ENCODE peak calls at places on chromosome 9, in five cellular contexts. T, H, X, V and R are unnamed samples.

GRCh38 chr9:114551750-114552685 is 35.6 kb upstream of the ATP6V1G1 start:
- DNase-seq in T (peak), H (peak), X (peak), V (no peak), R (peak)

GRCh38 chr9:104882574-104882973 is 45.4 kb downstream of the ABCA1 start:
- DNase-seq in T (no peak), H (no peak), X (no peak), V (no peak), R (no peak)

GRCh38 chr9:128034821-128035764 is 32.0 kb downstream of the NAIF1 start:
- DNase-seq in T (peak), H (peak), X (peak), V (peak), R (peak)

GRCh38 chr9:109206670-109207069 is 39.6 kb upstream of the FRRS1L start:
- DNase-seq in T (peak), H (peak), X (no peak), V (no peak), R (peak)

GRCh38 chr9:85425153-85425611 is 316.6 kb downstream of the AGTPBP1 start:
- DNase-seq in T (peak), H (peak), X (peak), V (no peak), R (peak)

GRCh38 chr9:9790216-9790872 is 822.5 kb downstream of the PTPRD start:
- DNase-seq in T (peak), H (no peak), X (peak), V (no peak), R (peak)

GRCh38 chr9:127347831-127348699 is 48.9 kb upstream of the SLC2A8 start:
- DNase-seq in T (peak), H (no peak), X (no peak), V (no peak), R (no peak)

GRCh38 chr9:4022435-4023067 is 277.3 kb downstream of the GLIS3 start:
- DNase-seq in T (no peak), H (no peak), X (no peak), V (no peak), R (no peak)

GRCh38 chr9:137785704-137786161 is 91.8 kb upstream of the CACNA1B start:
- DNase-seq in T (peak), H (no peak), X (no peak), V (no peak), R (peak)

GRCh38 chr9:96061293-96061987 is 185.9 kb downstream of the ERCC6L2 start:
- DNase-seq in T (peak), H (no peak), X (peak), V (no peak), R (peak)

GRCh38 chr9:115152281-115152680 is 34.3 kb upstream of the TNC start:
- DNase-seq in T (no peak), H (no peak), X (no peak), V (no peak), R (no peak)

GRCh38 chr9:37974506-37975173 is 70.7 kb upstream of the SLC25A51 start:
- DNase-seq in T (no peak), H (no peak), X (no peak), V (no peak), R (no peak)
- TF ChIP-seq SUZ12 in T (no peak), H (no peak), X (no peak), V (no peak), R (no peak)

DNA sequence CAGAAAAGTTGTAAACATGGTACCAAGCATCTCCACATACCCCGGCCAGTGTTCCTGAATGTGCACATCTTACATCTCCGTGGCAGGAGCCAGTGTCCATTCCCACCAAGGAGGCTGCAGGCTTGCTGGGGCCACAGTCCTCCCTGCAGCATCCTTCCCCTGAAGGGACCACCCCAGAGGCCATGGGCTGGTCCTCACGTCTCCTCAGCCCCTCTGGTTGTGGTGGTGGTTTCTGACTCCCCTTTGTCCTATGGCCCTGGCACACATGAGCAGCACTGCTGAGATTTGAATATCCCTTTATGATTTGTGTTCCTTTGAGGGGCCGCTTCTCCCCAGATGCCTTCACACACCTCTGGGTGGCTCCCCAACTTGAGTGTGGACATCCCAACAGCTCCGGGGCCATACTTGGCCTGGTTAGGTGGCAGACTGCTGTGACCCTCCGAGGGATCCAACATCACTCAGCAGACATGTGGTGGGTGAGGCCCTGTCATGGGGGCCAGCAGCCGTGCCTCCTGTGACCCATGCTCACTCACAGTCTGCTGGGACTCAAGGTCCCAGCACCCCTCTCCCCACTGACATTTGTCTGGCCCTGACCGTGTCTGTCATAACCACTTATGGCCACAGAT is 14.3 kb downstream of the PHF2 start:
- DNase-seq in T (no peak), H (no peak), X (no peak), V (no peak), R (no peak)
- TF ChIP-seq SUZ12 in T (no peak), H (no peak), X (no peak), V (no peak), R (no peak)

GRCh38 chr9:107586493-107586892 is 96.9 kb upstream of the KLF4 start:
- DNase-seq in T (no peak), H (no peak), X (no peak), V (no peak), R (no peak)

GRCh38 chr9:107585465-107585864 is 95.9 kb upstream of the KLF4 start:
- DNase-seq in T (no peak), H (no peak), X (no peak), V (no peak), R (no peak)

GRCh38 chr9:107584944-107585343 is 95.4 kb upstream of the KLF4 start:
- DNase-seq in T (no peak), H (no peak), X (no peak), V (no peak), R (no peak)

GRCh38 chr9:107587175-107587963 is 97.8 kb upstream of the KLF4 start:
- DNase-seq in T (no peak), H (no peak), X (no peak), V (no peak), R (no peak)

DNA sequence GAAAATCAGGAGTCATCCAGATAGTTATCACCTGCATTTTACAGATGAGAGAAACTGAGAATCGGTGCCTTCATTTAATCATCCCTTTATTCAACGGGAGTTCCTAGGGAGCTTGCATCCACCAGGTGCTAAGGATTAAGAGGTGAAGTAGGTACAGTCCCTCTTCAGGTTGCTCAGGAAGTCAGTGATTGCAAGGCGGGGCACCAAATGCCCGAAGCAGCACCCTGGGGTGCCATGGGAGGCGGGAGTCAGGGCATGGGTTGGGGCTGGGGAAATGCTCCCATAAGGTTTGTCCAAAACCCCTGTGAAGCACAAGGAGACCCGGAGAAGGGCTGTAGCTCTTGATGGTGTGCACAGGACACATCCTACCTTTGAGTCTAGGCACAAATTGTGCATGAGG is 98.8 kb upstream of the KLF4 start:
- DNase-seq in T (no peak), H (no peak), X (no peak), V (no peak), R (no peak)
- TF ChIP-seq SUZ12 in T (no peak), H (no peak), X (no peak), V (no peak), R (no peak)

GRCh38 chr9:76686756-76687155 is 77.5 kb upstream of the PCA3 start:
- DNase-seq in T (no peak), H (no peak), X (no peak), V (no peak), R (no peak)

GRCh38 chr9:76690575-76691370 is 73.5 kb upstream of the PCA3 start:
- DNase-seq in T (no peak), H (no peak), X (no peak), V (no peak), R (peak)

GRCh38 chr9:76688471-76689238 is 75.6 kb upstream of the PCA3 start:
- DNase-seq in T (peak), H (no peak), X (no peak), V (no peak), R (no peak)

GRCh38 chr9:76684213-76684612 is 80.0 kb upstream of the PCA3 start:
- DNase-seq in T (no peak), H (no peak), X (no peak), V (no peak), R (no peak)

DNA sequence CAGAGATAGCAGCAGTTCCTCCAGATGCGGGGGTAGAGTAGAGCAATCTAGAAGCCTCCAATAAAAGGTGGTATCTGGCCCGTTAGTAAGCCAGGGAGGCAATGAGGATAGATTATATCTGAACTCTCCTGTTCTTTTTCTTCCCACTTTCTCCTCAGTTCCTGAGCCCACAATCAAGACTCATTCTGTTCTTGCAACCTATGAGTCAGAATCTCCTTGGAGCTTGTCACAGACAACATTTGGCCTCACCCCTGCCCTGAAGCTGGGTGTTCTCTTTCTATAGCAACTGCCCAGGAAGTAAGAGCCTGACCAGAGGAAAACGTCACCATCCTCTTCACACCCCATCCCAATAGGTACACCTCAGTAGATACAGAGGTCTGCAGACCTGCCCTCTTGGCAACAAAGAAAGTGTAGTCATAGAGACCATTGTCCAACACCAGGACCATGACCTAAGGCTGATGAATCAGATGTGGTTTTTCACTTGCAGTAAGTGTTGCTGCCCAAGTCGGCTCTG is 76.3 kb upstream of the PCA3 start:
- DNase-seq in T (no peak), H (no peak), X (no peak), V (no peak), R (no peak)
- TF ChIP-seq SUZ12 in T (no peak), H (no peak), X (no peak), V (no peak), R (no peak)

GRCh38 chr9:29556746-29557145 is 1983.5 kb upstream of the C9orf72 start:
- DNase-seq in T (no peak), H (no peak), X (no peak), V (no peak), R (no peak)

GRCh38 chr9:29556317-29556716 is 1983.0 kb upstream of the C9orf72 start:
- DNase-seq in T (no peak), H (no peak), X (no peak), V (no peak), R (no peak)

DNA sequence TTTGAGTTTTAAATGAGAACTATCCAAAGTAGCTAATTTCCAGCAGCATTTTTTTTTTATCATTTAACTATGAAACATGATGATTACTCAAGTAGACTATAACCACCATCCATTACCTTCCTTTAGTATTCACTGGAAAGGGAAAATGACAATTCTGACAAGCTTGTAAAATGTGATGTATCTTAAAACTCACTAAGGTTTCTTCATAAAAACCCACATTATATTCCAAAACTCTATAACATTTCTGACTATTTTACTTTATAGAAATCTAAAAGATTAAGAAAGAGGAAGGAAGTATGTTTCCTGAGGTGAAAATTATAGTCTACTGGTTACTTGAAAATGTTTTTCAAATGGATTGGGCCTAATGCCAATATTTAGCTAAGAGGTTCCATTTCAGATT is 1982.2 kb upstream of the C9orf72 start:
- DNase-seq in T (no peak), H (no peak), X (no peak), V (no peak), R (no peak)
- TF ChIP-seq SUZ12 in T (no peak), H (no peak), X (no peak), V (no peak), R (no peak)

DNA sequence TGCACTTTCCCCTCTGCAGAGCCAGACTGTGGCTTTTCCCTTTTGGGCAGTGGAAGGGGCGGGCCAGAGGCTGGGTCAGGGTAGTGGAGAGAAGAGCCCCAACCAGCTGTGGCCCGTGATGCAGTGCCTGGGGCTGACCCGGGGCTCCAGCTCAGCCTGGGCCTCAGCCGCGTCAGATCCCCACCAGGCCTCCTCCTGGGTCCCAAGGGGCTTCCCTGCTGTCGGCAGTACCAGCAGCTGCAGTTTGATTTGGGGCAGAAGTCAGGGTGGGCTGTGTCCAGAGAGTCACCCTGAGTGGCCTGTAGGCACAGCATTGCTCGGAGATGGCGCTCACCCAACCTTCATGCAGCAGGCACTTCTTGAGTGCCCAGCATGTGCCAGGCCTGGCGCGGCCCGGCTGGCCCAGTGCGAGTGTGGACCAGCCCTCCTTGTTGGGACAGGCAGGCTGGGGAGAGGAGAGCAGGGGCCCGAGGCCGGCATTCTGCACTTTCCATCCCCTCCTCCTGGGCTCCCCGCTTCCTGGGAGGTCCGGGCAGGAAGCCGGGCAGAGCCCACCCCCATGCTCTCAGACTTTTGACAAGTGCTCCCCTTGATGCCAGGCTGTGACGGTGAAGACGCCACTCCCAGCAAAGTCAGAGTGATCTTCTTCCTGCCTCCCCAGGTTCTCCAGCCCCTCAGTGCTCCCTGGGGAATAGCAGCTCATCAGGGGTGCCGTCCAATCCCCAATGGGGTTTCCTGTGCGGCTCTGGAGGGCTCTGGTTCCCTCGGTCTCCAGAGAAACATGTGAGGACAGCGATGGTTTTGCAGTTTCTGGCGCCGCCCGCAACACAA is 88.3 kb upstream of the COL5A1 start:
- DNase-seq in T (no peak), H (no peak), X (no peak), V (no peak), R (no peak)
- TF ChIP-seq SUZ12 in T (no peak), H (no peak), X (no peak), V (no peak), R (no peak)

GRCh38 chr9:81557957-81558791 is 131.2 kb downstream of the TLE1 start:
- DNase-seq in T (no peak), H (no peak), X (no peak), V (no peak), R (no peak)
- TF ChIP-seq SUZ12 in T (no peak), H (no peak), X (no peak), V (no peak), R (no peak)

GRCh38 chr9:88995627-88996026 is 4.4 kb downstream of the S1PR3 start:
- DNase-seq in T (no peak), H (no peak), X (no peak), V (no peak), R (no peak)

GRCh38 chr9:88995205-88995604 is 3.9 kb downstream of the S1PR3 start:
- DNase-seq in T (no peak), H (no peak), X (no peak), V (no peak), R (no peak)

GRCh38 chr9:88993327-88993726 is 2.1 kb downstream of the S1PR3 start:
- DNase-seq in T (peak), H (no peak), X (no peak), V (no peak), R (no peak)

GRCh38 chr9:88993871-88994819 is 2.9 kb downstream of the S1PR3 start:
- DNase-seq in T (no peak), H (no peak), X (no peak), V (no peak), R (no peak)

DNA sequence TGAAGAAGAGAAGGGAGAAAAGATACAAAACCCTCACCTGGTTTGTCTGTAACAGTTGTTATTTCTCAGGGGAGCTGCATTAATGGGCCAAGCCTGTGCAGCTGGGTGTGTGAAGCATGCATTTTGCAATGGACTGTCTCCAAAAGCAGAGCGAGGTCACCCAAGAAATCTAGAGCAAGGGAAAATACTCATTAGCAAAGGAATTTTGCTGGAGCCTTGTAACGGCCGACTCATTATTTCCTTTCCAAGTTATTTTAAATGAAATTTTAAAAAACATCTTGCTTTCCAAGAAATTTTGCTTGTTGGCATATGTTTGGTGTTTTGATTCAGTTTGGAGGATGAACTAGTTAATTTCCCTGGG is 3.5 kb downstream of the S1PR3 start:
- DNase-seq in T (no peak), H (no peak), X (no peak), V (no peak), R (no peak)
- TF ChIP-seq SUZ12 in T (no peak), H (no peak), X (no peak), V (no peak), R (no peak)

GRCh38 chr9:14144215-14144614 is 169.7 kb downstream of the NFIB start:
- DNase-seq in T (no peak), H (no peak), X (no peak), V (no peak), R (no peak)
- TF ChIP-seq SUZ12 in T (no peak), H (no peak), X (no peak), V (no peak), R (no peak)

GRCh38 chr9:36317766-36318165 is 59.5 kb upstream of the GNE start:
- DNase-seq in T (peak), H (no peak), X (no peak), V (no peak), R (no peak)
- TF ChIP-seq SUZ12 in T (no peak), H (no peak), X (no peak), V (no peak), R (no peak)